ENCODE peak calls at places on chromosomes 3 and 15, in five cellular contexts. F is K562, I is GM12878, G is HepG2, X is SK-N-SH. N is an unnamed sample.

GRCh38 chr3:35638640-35639250 is 580 bp upstream of the ARPP21 start:
- DNase-seq in F (no peak), I (no peak), G (no peak), X (no peak), N (no peak)

GRCh38 chr3:184842433-184842832 is 30.5 kb downstream of the VPS8 start:
- DNase-seq in F (no peak), I (no peak), G (no peak), X (no peak), N (no peak)

GRCh38 chr3:45204136-45204535 is 22.0 kb downstream of the TMEM158 start:
- DNase-seq in F (no peak), I (no peak), G (no peak), X (no peak), N (no peak)

GRCh38 chr3:57331078-57331477 is 38.6 kb upstream of the ASB14 start:
- DNase-seq in F (peak), I (no peak), G (peak), X (no peak), N (peak)

GRCh38 chr15:83066761-83067637 is at the start of gene BTBD1:
- DNase-seq in F (peak), I (peak), G (peak), X (peak), N (peak)

GRCh38 chr3:195187609-195188529 is 83.1 kb downstream of the XXYLT1 start:
- DNase-seq in F (no peak), I (no peak), G (no peak), X (no peak), N (no peak)

GRCh38 chr15:77064539-77065308 is 6.2 kb downstream of the TSPAN3 start:
- DNase-seq in F (peak), I (no peak), G (no peak), X (no peak), N (no peak)

GRCh38 chr15:99556010-99556409 is 9.8 kb upstream of the MEF2A start:
- DNase-seq in F (no peak), I (no peak), G (no peak), X (peak), N (no peak)

GRCh38 chr15:91866971-91867372 is 13.5 kb downstream of the SLCO3A1 start:
- DNase-seq in F (no peak), I (no peak), G (no peak), X (no peak), N (no peak)

GRCh38 chr15:28243901-28244300 is 78.1 kb downstream of the HERC2 start:
- DNase-seq in F (no peak), I (no peak), G (peak), X (no peak), N (no peak)

GRCh38 chr3:632571-633170 is 436.1 kb downstream of the CHL1 start:
- DNase-seq in F (peak), I (no peak), G (peak), X (peak), N (peak)

GRCh38 chr15:48273047-48273446 is 58.2 kb upstream of the DUT start:
- DNase-seq in F (no peak), I (no peak), G (no peak), X (no peak), N (no peak)

GRCh38 chr15:47293763-47294162 is 423.5 kb upstream of the SEMA6D start:
- DNase-seq in F (no peak), I (no peak), G (no peak), X (no peak), N (no peak)

GRCh38 chr15:77975332-77976119 is 102.0 kb downstream of the TBC1D2B start:
- DNase-seq in F (no peak), I (no peak), G (no peak), X (peak), N (no peak)

GRCh38 chr3:94028093-94028837 is at the start of gene STX19:
- DNase-seq in F (no peak), I (no peak), G (no peak), X (no peak), N (no peak)

GRCh38 chr15:41258706-41259471 is 27.8 kb downstream of the CHP1 start:
- DNase-seq in F (peak), I (peak), G (peak), X (no peak), N (no peak)

GRCh38 chr3:10764314-10765051 is 51.5 kb upstream of the SLC6A11 start:
- DNase-seq in F (no peak), I (no peak), G (peak), X (no peak), N (no peak)

GRCh38 chr15:79028411-79028964 is 62.1 kb downstream of the RASGRF1 start:
- DNase-seq in F (peak), I (no peak), G (peak), X (peak), N (peak)

GRCh38 chr3:71629289-71630252 is 46.0 kb upstream of the FOXP1 start:
- DNase-seq in F (no peak), I (no peak), G (no peak), X (no peak), N (no peak)

DNA sequence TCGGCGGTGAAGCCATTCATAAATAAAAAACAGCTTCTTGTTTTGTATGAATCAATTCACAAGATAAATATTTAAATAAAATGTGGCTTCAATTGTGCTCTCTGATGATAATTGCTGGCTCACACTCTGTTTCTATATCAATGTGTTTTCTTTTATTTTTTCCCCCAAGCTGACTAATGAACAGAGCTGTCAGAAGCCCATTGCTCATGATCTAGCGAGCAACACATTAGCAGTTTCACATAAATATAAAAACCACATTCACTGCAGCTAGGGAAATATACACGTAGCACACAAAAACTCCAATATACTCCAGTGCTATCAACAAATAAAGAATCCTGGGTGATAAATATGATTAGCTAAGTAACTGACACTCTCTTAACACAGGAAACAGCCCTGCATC is 45.0 kb upstream of the FOXP1 start:
- DNase-seq in F (no peak), I (no peak), G (no peak), X (no peak), N (no peak)
- TF ChIP-seq FOXM1 in F (no peak), I (no peak), G (no peak), X (no peak), N (no peak)

GRCh38 chr3:89617706-89618105 is 510.3 kb downstream of the EPHA3 start:
- DNase-seq in F (no peak), I (no peak), G (no peak), X (no peak), N (no peak)

GRCh38 chr3:89624494-89624893 is 517.1 kb downstream of the EPHA3 start:
- DNase-seq in F (no peak), I (no peak), G (peak), X (no peak), N (no peak)

GRCh38 chr3:89619263-89619662 is 511.8 kb downstream of the EPHA3 start:
- DNase-seq in F (no peak), I (no peak), G (no peak), X (no peak), N (no peak)

GRCh38 chr3:89625945-89626344 is 518.5 kb downstream of the EPHA3 start:
- DNase-seq in F (no peak), I (no peak), G (peak), X (no peak), N (no peak)

DNA sequence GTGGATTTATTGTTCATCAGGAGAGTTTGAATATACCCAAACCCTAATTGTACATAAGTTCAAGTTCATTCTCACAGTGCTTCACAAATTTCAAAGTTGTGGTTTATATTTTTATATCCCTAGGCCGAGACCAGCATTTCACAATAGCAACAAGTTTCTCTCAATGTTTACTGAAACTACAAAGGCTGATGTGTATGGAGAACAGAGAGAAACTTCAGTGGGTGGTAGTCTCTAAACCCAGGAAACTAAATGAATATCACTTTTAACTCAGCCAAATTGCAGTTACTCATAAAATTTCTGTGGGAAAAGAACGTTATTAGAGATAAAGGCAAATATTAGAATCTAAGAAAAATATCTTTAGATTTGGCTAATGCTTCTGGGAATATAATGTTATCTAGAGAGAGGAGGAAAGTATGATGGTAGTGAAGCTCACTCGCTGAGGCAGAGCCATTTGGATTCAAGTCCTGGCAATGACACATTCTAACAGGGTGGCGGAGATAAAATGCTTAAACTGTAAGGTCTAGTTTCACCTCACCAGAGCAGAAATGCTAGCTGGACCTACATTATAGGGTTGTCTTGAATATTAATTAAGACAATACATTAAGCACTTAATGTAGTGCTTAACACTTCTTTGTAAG is 514.8 kb downstream of the EPHA3 start:
- DNase-seq in F (no peak), I (no peak), G (no peak), X (no peak), N (no peak)
- TF ChIP-seq FOXM1 in F (no peak), I (no peak), G (no peak), X (no peak), N (no peak)

DNA sequence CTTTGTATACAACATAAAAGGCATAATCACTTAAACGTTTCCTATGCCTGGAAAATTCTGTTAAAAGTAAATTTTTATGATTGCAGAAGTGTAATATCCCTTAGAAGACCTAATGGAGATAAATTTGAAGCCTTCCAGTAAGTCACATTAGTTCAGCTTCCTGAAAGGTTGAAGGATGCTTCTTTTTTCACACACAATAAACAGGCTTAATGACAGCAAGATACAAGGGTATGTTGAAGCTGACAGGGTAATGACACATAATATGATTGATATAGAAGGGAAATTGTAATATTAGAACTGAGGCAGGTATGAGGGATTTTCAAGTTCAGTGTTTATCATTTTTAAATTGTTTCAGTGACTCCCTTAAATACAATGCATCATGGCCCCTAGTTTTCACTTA is 161.8 kb upstream of the NAALADL2 start:
- DNase-seq in F (no peak), I (no peak), G (no peak), X (no peak), N (no peak)
- TF ChIP-seq FOXM1 in F (no peak), I (no peak), G (no peak), X (no peak), N (no peak)

DNA sequence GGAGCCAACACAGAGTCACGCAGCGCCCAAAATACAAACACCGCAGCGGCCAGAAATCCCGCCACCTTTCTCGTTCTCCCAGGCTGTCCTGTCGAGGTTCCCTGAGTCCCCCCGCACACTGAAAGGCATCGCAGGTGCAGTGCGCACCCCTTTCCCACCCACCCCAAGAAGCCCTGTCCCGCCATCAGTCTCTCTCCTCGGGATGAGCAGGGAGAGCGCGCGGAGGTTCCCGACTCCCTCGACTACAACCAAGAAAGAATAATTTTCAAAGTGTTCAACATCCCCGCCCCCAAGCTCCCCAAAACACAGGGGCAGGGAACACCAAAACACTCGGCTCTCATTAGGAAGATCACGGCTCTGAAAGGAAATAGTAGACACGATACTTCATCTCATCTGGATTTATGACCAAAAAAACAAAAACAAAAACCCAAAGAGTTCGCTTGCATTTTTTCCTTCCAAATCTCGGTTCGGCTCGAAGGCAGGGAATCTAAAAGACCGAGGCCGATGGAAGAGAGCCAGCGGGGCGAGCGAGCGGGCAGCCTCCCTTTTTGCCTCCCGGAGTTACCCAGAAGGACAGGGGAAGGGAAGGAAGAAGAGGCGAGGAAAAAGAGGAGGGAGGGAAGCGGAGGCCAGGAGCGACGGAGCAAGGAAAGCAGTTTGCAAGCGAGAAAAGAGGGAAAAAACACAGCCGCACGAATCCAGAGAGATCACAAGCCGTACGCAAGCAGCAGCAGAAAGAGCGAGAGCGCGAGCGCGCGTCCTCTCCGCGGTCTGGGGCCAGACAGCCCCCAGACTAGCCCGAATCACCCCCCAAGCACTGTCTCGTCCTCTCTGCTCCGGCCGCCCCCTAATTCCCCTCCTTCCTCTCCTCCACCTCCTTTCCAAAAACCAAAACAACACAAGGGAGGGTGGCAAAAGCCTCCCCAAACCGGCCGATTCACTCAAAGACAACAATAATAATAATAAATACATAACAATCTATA is 808 bp downstream of the BCL6 start:
- DNase-seq in F (peak), I (no peak), G (no peak), X (peak), N (no peak)
- TF ChIP-seq FOXM1 in F (no peak), I (no peak), G (no peak), X (no peak), N (no peak)

DNA sequence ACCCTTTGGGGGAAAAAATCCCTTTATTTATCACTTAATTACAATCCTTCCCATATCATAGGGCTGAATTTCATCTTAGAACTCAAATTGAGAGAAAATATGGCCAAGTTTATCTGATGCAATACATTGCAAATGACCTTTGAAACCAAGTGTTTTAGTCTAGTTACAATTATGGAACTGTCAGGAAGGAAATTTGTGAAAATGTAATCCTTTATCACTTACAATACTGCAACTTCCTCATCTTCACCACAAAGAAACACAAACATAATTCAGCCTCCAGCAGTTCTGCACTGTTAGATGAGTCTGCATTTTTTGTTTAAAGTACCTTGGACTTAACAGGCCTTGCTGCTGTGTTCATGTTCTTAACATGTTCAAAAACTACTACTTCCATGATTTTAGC is 4.6 kb downstream of the CCPG1 start:
- DNase-seq in F (peak), I (no peak), G (peak), X (no peak), N (no peak)
- TF ChIP-seq FOXM1 in F (no peak), I (no peak), G (no peak), X (no peak), N (no peak)

DNA sequence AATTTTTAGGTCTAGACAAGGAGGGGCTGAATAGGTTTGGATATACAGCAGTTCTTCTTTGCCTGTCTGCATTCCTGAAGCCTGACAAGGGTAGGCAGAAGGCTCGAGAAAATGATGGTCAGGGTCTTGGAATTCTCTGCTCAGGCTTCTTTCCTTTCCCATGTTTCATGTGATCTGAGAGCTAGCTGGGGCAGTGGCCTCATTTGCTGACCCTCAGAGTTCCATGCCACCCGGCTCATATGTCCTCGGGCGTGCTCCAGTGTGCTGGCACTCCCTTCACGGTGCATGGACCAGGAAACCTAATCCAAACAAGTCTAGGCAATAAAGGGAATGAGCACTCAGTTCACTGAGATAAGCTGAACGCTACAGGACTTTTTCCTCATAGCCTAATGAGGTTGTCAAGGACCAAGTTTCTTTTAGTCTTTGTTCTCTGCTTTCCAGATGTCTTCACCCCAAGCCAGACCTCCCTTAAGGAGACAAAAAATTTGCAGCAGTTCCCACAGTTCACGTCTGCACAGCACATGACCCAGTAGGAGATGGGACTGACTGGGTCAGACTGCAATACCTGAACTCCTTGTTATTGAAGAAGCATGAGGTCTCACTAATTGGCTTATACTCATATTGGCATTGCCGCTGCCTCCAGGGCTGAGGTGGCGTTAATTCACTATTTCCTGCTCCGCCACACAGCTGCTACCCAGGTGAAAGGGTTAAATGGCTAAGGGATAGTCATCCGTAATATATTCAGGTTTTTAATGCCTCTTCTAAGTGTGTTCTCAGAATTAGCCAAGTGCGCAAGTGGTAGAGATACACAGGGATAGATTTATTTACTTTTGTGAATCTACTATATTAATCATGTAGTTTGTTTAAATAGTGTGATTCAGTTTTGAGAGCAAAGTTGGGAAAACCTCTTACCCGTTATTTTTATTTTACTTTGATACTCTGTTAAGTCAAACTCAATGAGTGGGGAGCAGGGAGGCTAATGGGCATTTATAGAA is 15.3 kb upstream of the RTP4 start:
- DNase-seq in F (no peak), I (no peak), G (no peak), X (no peak), N (peak)
- TF ChIP-seq FOXM1 in F (no peak), I (no peak), G (no peak), X (no peak), N (no peak)

DNA sequence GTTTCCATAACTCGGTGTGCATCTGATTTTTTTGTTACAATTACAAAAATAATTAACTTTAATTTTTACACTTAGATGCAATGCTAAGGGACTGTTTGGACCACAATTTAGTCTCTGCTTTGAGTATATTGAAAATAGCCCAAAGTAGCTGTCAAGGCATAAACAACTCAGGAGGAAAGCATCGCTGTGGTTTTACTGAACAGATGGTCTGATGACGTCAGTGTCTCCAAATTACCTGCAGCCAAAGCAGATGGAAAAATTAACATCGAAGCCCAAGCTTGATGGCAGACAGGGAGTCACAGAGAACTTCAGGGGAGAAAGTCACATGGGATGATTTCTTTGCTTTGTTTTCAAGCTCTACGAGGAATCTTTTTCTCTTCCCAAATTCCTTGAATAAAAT is 83.1 kb upstream of the PLCL2 start:
- DNase-seq in F (no peak), I (no peak), G (no peak), X (peak), N (no peak)
- TF ChIP-seq FOXM1 in F (no peak), I (no peak), G (no peak), X (no peak), N (no peak)

N was measured in HEK293T.